ENCODE peak calls at places on chromosomes 1 and 21, in seven cellular contexts. W is body of pancreas, N is left ventricle myocardium inferior, D is psoas muscle, U is GM23248, O is heart right ventricle, E is upper lobe of right lung. M is an unnamed sample.

GRCh38 chr1:17539526-17540254 is at the start of gene ARHGEF10L:
- DNase-seq in W (peak; percentile 43), N (peak; percentile 29), D (peak; percentile 65), U (peak; percentile 79), O (peak; percentile 22), E (peak; percentile 79), M (no peak)

GRCh38 chr21:38806153-38806941 is 618 bp downstream of the ETS2 start:
- DNase-seq in W (peak; percentile 45), N (peak; percentile 53), D (peak; percentile 75), U (peak; percentile 41), O (peak; percentile 32), E (peak; percentile 80), M (no peak)

GRCh38 chr1:68136187-68136586 is 85.8 kb upstream of the DIRAS3 start:
- DNase-seq in W (no peak), N (no peak), D (no peak), U (peak; percentile 43), O (no peak), E (no peak), M (no peak)

GRCh38 chr1:35115459-35116383 is 36.5 kb downstream of the ZMYM1 start:
- DNase-seq in W (no peak), N (no peak), D (no peak), U (no peak), O (no peak), E (no peak), M (no peak)

GRCh38 chr1:193156117-193156825 is 30.1 kb downstream of the B3GALT2 start:
- DNase-seq in W (no peak), N (no peak), D (no peak), U (no peak), O (no peak), E (no peak), M (no peak)

GRCh38 chr1:1777950-1778826 is at the start of gene NADK:
- DNase-seq in W (peak; percentile 64), N (peak; percentile 60), D (peak; percentile 84), U (peak; percentile 82), O (peak; percentile 42), E (peak; percentile 90), M (peak; percentile 53)

GRCh38 chr1:39190096-39190495 is 14.4 kb upstream of the MACF1 start:
- DNase-seq in W (no peak), N (no peak), D (no peak), U (no peak), O (no peak), E (no peak), M (no peak)

GRCh38 chr1:215606564-215607168 is 39.6 kb downstream of the KCTD3 start:
- DNase-seq in W (no peak), N (no peak), D (no peak), U (peak; percentile 74), O (no peak), E (no peak), M (no peak)

GRCh38 chr1:226411619-226412018 is 3.7 kb upstream of the PARP1 start:
- DNase-seq in W (no peak), N (no peak), D (no peak), U (peak; percentile 20), O (no peak), E (no peak), M (no peak)

GRCh38 chr1:229887043-229887822 is 179.8 kb upstream of the GALNT2 start:
- DNase-seq in W (peak; percentile 69), N (no peak), D (no peak), U (peak; percentile 43), O (peak; percentile 51), E (no peak), M (no peak)

GRCh38 chr1:159091547-159092397 is 15.2 kb upstream of the AIM2 start:
- DNase-seq in W (no peak), N (no peak), D (no peak), U (peak; percentile 84), O (no peak), E (no peak), M (no peak)

GRCh38 chr1:2454227-2454626 is 21.9 kb upstream of the PLCH2 start:
- DNase-seq in W (no peak), N (no peak), D (no peak), U (no peak), O (no peak), E (no peak), M (no peak)

GRCh38 chr1:41345434-41346075 is 15.7 kb upstream of the FOXO6 start:
- DNase-seq in W (no peak), N (no peak), D (no peak), U (no peak), O (no peak), E (peak; percentile 11), M (no peak)

GRCh38 chr21:34204481-34205439 is 131.4 kb downstream of the MRPS6 start:
- DNase-seq in W (no peak), N (no peak), D (no peak), U (no peak), O (no peak), E (no peak), M (peak; percentile 13)
- H3K27ac ChIP-seq in W (no peak overlapping the region), N (peak overlapping the region; percentile 41), D (peak overlapping the region; percentile 26), U (no peak overlapping the region), O (no peak overlapping the region), E (no peak overlapping the region), M (no peak overlapping the region)

GRCh38 chr1:46034601-46035516 is 97.6 kb downstream of the PIK3R3 start:
- DNase-seq in W (no peak), N (no peak), D (no peak), U (no peak), O (no peak), E (no peak), M (no peak)

GRCh38 chr1:46039571-46040052 is 92.8 kb downstream of the PIK3R3 start:
- DNase-seq in W (no peak), N (no peak), D (peak; percentile 52), U (peak; percentile 43), O (peak; percentile 65), E (no peak), M (no peak)

GRCh38 chr1:46037597-46037936 is 94.9 kb downstream of the PIK3R3 start:
- DNase-seq in W (no peak), N (no peak), D (no peak), U (no peak), O (no peak), E (no peak), M (no peak)

GRCh38 chr1:46041551-46041950 is 90.9 kb downstream of the PIK3R3 start:
- DNase-seq in W (no peak), N (no peak), D (no peak), U (no peak), O (no peak), E (no peak), M (no peak)

GRCh38 chr1:46036894-46037596 is 95.4 kb downstream of the PIK3R3 start:
- DNase-seq in W (peak; percentile 87), N (peak; percentile 84), D (peak; percentile 93), U (peak; percentile 85), O (peak; percentile 82), E (peak; percentile 91), M (peak; percentile 87)
- H3K27ac ChIP-seq in W (no peak overlapping the region), N (peak overlapping the region; percentile 21), D (peak overlapping the region; percentile 42), U (no peak overlapping the region), O (no peak overlapping the region), E (peak overlapping the region; percentile 11), M (no peak overlapping the region)

DNA sequence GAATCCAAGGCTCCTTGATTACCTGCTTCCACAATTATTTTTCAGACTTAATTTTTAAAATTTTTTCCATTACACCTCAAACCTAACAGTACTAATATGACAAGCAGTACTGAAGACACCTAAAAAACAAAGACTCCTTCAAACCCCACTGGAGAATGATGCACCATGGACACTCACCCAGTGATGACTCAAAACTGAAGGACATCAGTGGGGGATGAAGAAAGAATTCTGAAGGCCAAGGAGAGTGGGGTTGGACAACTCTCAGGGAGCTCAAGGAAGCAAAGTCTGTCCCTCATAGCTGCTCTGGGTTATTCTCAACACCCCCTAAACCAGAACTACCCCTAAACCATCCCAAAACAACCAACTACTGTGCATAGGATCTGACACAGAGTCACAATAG is 2.4 kb upstream of the ARHGAP29 start:
- DNase-seq in W (no peak), N (no peak), D (no peak), U (peak; percentile 79), O (no peak), E (no peak), M (no peak)
- H3K27ac ChIP-seq in W (no peak overlapping the region), N (peak overlapping the region; percentile 9), D (no peak overlapping the region), U (peak overlapping the region; percentile 39), O (no peak overlapping the region), E (no peak overlapping the region), M (no peak overlapping the region)

DNA sequence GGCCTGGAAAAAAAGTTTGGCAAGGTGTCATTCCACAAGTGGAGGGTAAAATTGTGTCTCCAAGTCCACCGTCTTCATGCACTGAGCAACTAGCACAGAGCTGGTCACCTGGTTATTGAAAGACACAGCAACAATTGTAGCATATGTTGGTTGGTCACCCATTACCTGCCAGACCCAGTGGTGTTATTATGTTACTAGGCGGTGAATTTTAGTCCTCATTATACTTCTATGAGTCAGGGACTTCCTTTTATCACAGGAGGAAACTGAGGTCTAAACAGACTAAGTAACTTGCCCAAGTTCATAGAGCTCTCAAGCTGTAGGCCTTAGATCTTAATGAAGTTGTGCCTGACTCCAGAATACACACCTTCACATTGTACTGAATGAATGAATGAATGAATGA is 94.9 kb upstream of the VANGL1 start:
- DNase-seq in W (no peak), N (no peak), D (no peak), U (no peak), O (no peak), E (no peak), M (no peak)
- H3K27ac ChIP-seq in W (peak overlapping the region; percentile 80), N (no peak overlapping the region), D (no peak overlapping the region), U (peak overlapping the region; percentile 84), O (no peak overlapping the region), E (no peak overlapping the region), M (no peak overlapping the region)

GRCh38 chr1:28580706-28581530 is 11.1 kb upstream of the RAB42 start:
- DNase-seq in W (peak; percentile 40), N (no peak), D (no peak), U (peak; percentile 69), O (no peak), E (peak; percentile 70), M (no peak)
- H3K27ac ChIP-seq in W (peak overlapping the region; percentile 88), N (peak overlapping the region; percentile 95), D (peak overlapping the region; percentile 90), U (peak overlapping the region; percentile 56), O (peak overlapping the region; percentile 72), E (peak overlapping the region; percentile 91), M (peak overlapping the region; percentile 73)

DNA sequence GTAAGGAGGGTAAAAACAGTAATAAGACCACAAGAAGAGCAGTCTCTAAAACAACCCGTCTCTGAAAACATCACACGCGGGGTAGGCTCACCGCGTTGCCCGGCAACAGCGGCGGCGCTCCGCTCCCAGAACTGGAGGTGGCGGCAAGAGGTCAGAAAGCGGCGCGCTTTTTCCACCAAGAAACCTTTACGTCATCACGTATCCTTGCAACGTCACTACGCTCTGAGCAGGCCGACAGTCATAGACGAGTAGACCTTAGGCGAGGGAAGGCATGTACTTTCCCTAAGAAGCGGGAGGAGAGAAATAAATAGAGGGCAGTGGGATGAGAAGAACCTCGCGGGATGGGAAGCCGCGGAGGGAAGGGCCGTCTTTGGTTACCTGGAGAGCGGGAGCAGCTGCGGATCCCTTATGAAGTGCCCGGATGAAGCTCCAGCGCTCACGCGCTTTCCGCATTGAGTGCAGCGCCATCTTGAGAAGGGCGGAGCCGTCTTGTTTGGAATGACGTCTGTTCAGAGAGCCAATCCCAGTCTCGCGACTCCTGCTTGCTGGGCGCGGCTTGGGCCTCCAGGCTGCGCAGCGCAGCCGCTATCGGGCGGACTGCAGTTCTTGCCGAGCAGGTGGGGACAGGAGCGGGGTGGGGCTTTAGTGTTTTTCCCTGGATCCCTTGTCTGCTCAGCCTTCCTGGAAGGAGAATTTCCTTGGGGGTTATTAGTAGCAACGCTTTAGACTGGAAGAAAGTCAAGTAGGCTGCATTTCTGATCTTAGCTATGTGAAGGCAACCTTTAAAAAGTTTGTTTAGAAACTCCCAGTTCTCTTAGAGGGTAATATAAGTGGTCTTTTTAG is at the start of gene WARS2:
- DNase-seq in W (peak; percentile 96), N (peak; percentile 94), D (peak; percentile 97), U (peak; percentile 99), O (peak; percentile 96), E (peak; percentile 97), M (peak; percentile 97)
- H3K27ac ChIP-seq in W (peak within 1 kb of the TSS; percentile 98), N (peak within 1 kb of the TSS; percentile 99), D (peak within 1 kb of the TSS; percentile 99), U (peak within 1 kb of the TSS; percentile 99), O (peak within 1 kb of the TSS; percentile 93), E (peak within 1 kb of the TSS; percentile 99), M (peak within 1 kb of the TSS; percentile 95)